ENCODE peak calls at places on chromosomes 4 and X, in nine cellular contexts. H is T follicular helper cell; U is activated T-helper 1 cell treated with anti-CD3 and anti-CD28 coated beads, Interleukin-2, amount 50 U/mL, for 16 hours; K is GDM1; A is naive thymus-derived CD8-positive, alpha-beta T cell; Z is ELR; W is GM23338; Q is breast epithelium; S is NCI-H2171 treated with DMSO at 0.1 percent for 48 hours. P is an unnamed sample.

GRCh38 chr4:187996502-187997177 is 1.1 kb downstream of the ZFP42 start:
- DNase-seq in H (no peak), U (no peak), K (no peak), A (no peak), Z (no peak), W (peak; percentile 64), Q (no peak), S (no peak), P (no peak)

GRCh38 chr4:123452585-123452984 is 56.0 kb downstream of the SPRY1 start:
- DNase-seq in H (no peak), U (no peak), K (peak; percentile 20), A (no peak), Z (peak; percentile 94), W (no peak), Q (no peak), S (peak; percentile 23), P (no peak)

GRCh38 chrX:16120431-16120830 is 2.9 kb upstream of the GRPR start:
- DNase-seq in H (no peak), U (no peak), K (no peak), A (no peak), Z (no peak), W (no peak), Q (no peak), S (no peak), P (no peak)

GRCh38 chrX:13077168-13077567 is 32.7 kb upstream of the FAM9C start:
- DNase-seq in H (no peak), U (no peak), K (no peak), A (no peak), Z (peak; percentile 56), W (no peak), Q (no peak), S (no peak), P (no peak)

GRCh38 chr4:37317104-37317643 is 72.6 kb downstream of the NWD2 start:
- DNase-seq in H (no peak), U (no peak), K (no peak), A (no peak), Z (no peak), W (peak; percentile 17), Q (no peak), S (no peak), P (no peak)

GRCh38 chr4:127843704-127844604 is 36.7 kb upstream of the PLK4 start:
- DNase-seq in H (no peak), U (no peak), K (no peak), A (no peak), Z (peak; percentile 26), W (peak; percentile 30), Q (no peak), S (no peak), P (no peak)

GRCh38 chrX:39912126-39912525 is 185.6 kb downstream of the BCOR start:
- DNase-seq in H (no peak), U (no peak), K (no peak), A (no peak), Z (no peak), W (no peak), Q (no peak), S (no peak), P (no peak)

GRCh38 chrX:42188730-42189129 is 265.4 kb upstream of the CASK start:
- DNase-seq in H (no peak), U (no peak), K (no peak), A (no peak), Z (no peak), W (no peak), Q (no peak), S (no peak), P (no peak)

GRCh38 chrX:7146703-7147430 is 645 bp upstream of the STS start:
- DNase-seq in H (no peak), U (peak; percentile 1), K (no peak), A (no peak), Z (peak; percentile 20), W (no peak), Q (no peak), S (peak; percentile 4), P (peak; percentile 2)

GRCh38 chrX:44785652-44786051 is 58.2 kb upstream of the DUSP21 start:
- DNase-seq in H (no peak), U (no peak), K (no peak), A (no peak), Z (peak; percentile 92), W (no peak), Q (no peak), S (no peak), P (no peak)

GRCh38 chr4:82799006-82799881 is 648 bp upstream of the SCD5 start:
- DNase-seq in H (no peak), U (no peak), K (no peak), A (no peak), Z (peak; percentile 19), W (peak; percentile 38), Q (no peak), S (no peak), P (no peak)

GRCh38 chr4:44493924-44494323 is 45.3 kb upstream of the KCTD8 start:
- DNase-seq in H (no peak), U (no peak), K (no peak), A (no peak), Z (peak; percentile 29), W (peak; percentile 71), Q (no peak), S (peak; percentile 22), P (no peak)

GRCh38 chr4:85910985-85911384 is 436.0 kb downstream of the ARHGAP24 start:
- DNase-seq in H (no peak), U (no peak), K (no peak), A (no peak), Z (no peak), W (no peak), Q (no peak), S (no peak), P (no peak)